ENCODE peak calls at places on chromosomes 12 and 14, in ten cellular contexts. G, V, Q, T, P, I, N, B, S and C are unnamed samples.

GRCh38 chr14:91509878-91510170 is 286 bp downstream of the PPP4R3A start:
- DNase-seq in G (no peak), V (peak; percentile 50), Q (peak; percentile 27), T (no peak), P (no peak), I (no peak), N (no peak), B (no peak), S (no peak), C (no peak)

GRCh38 chr12:65668981-65669695 is 155.1 kb upstream of the HMGA2 start:
- DNase-seq in G (no peak), V (no peak), Q (no peak), T (no peak), P (no peak), I (no peak), N (no peak), B (no peak), S (no peak), C (no peak)

GRCh38 chr12:106564678-106565329 is 18.0 kb upstream of the RFX4 start:
- DNase-seq in G (no peak), V (no peak), Q (no peak), T (no peak), P (no peak), I (no peak), N (no peak), B (no peak), S (no peak), C (no peak)

GRCh38 chr12:51520576-51521325 is 70.3 kb upstream of the SCN8A start:
- DNase-seq in G (no peak), V (no peak), Q (no peak), T (no peak), P (no peak), I (no peak), N (no peak), B (no peak), S (no peak), C (no peak)

GRCh38 chr14:51094282-51094821 is 553 bp downstream of the TRIM9 start:
- DNase-seq in G (no peak), V (no peak), Q (no peak), T (no peak), P (no peak), I (peak; percentile 19), N (no peak), B (peak; percentile 24), S (no peak), C (no peak)

GRCh38 chr14:93104961-93105360 is 10.8 kb downstream of the ITPK1 start:
- DNase-seq in G (no peak), V (no peak), Q (no peak), T (no peak), P (no peak), I (no peak), N (no peak), B (no peak), S (no peak), C (no peak)

GRCh38 chr12:87813476-87814234 is 215.5 kb downstream of the C12orf50 start:
- DNase-seq in G (no peak), V (no peak), Q (no peak), T (no peak), P (no peak), I (no peak), N (no peak), B (no peak), S (peak; percentile 55), C (no peak)

GRCh38 chr12:64895541-64895940 is 71.1 kb downstream of the TBC1D30 start:
- DNase-seq in G (no peak), V (no peak), Q (no peak), T (no peak), P (no peak), I (no peak), N (no peak), B (no peak), S (peak; percentile 47), C (no peak)

GRCh38 chr12:132475304-132476037 is 14.5 kb upstream of the FBRSL1 start:
- DNase-seq in G (no peak), V (no peak), Q (no peak), T (no peak), P (no peak), I (peak; percentile 44), N (no peak), B (peak; percentile 40), S (no peak), C (peak; percentile 49)

GRCh38 chr12:43586646-43587245 is 34.7 kb upstream of the ADAMTS20 start:
- DNase-seq in G (no peak), V (no peak), Q (no peak), T (no peak), P (no peak), I (no peak), N (no peak), B (no peak), S (no peak), C (no peak)

GRCh38 chr14:65103150-65103760 is 938 bp upstream of the MAX start:
- DNase-seq in G (no peak), V (no peak), Q (no peak), T (no peak), P (no peak), I (peak; percentile 35), N (no peak), B (no peak), S (peak; percentile 36), C (no peak)